ENCODE peak calls at places on chromosome 14, in nine cellular contexts. W, R, L, V, P, X, G, T and I are unnamed samples.
A peak's percentile ranks its signal among the peaks of the same experiment; 100 is the strongest.

GRCh38 chr14:73173092-73173735 is 36.9 kb downstream of the PSEN1 start:
- DNase-seq in X (peak; percentile 37), P (peak; percentile 35), T (peak; percentile 9), R (peak; percentile 35), V (peak; percentile 12), W (peak; percentile 24), G (no peak), L (peak; percentile 70), I (peak; percentile 16)

GRCh38 chr14:98348505-98348904 is 923.5 kb downstream of the BCL11B start:
- DNase-seq in R (no peak), T (no peak), X (no peak), G (no peak), P (no peak), W (no peak), L (no peak), V (no peak), I (no peak)

GRCh38 chr14:77955816-77956796 is 156.2 kb downstream of the ADCK1 start:
- DNase-seq in W (no peak), G (no peak), V (no peak), R (peak; percentile 19), X (no peak), L (no peak), P (no peak), T (no peak), I (peak; percentile 63)

GRCh38 chr14:59771577-59771976 is 99.0 kb downstream of the RTN1 start:
- DNase-seq in L (peak; percentile 1), V (no peak), G (no peak), T (no peak), R (no peak), P (peak; percentile 50), W (no peak), X (no peak), I (no peak)

GRCh38 chr14:59028476-59029202 is 159.8 kb upstream of the DAAM1 start:
- DNase-seq in G (peak; percentile 24), T (peak; percentile 58), W (peak; percentile 39), X (peak; percentile 71), R (peak; percentile 81), P (peak; percentile 69), V (peak; percentile 51), L (peak; percentile 95), I (peak; percentile 65)

GRCh38 chr14:65496178-65496993 is 83.9 kb downstream of the FUT8 start:
- DNase-seq in R (no peak), X (no peak), V (no peak), L (peak; percentile 50), W (no peak), G (no peak), P (no peak), T (peak; percentile 48), I (no peak)

GRCh38 chr14:105380656-105381210 is 17.6 kb upstream of the TEX22 start:
- DNase-seq in X (no peak), R (no peak), W (no peak), L (no peak), P (no peak), G (no peak), T (no peak), V (no peak), I (no peak)

GRCh38 chr14:23300687-23301223 is 1.9 kb downstream of the PPP1R3E start:
- DNase-seq in R (peak; percentile 47), G (no peak), X (peak; percentile 12), W (peak; percentile 43), P (no peak), V (no peak), T (peak; percentile 45), L (peak; percentile 64), I (peak; percentile 60)

GRCh38 chr14:51862839-51863235 is 2.4 kb downstream of the GNG2 start:
- DNase-seq in V (no peak), L (no peak), G (no peak), R (no peak), W (no peak), P (no peak), X (no peak), T (no peak), I (no peak)

GRCh38 chr14:96256420-96256819 is 410 bp downstream of the BDKRB1 start:
- DNase-seq in L (peak; percentile 78), X (no peak), V (no peak), P (no peak), T (peak; percentile 79), G (no peak), R (no peak), W (no peak), I (no peak)

GRCh38 chr14:52314521-52315354 is 626 bp downstream of the PTGER2 start:
- DNase-seq in W (no peak), G (peak; percentile 43), R (peak; percentile 36), T (peak; percentile 33), P (peak; percentile 73), X (peak; percentile 56), L (peak; percentile 67), V (no peak), I (peak; percentile 42)

GRCh38 chr14:51436630-51437029 is 196.6 kb downstream of the TMX1 start:
- DNase-seq in P (no peak), G (no peak), T (no peak), L (no peak), R (no peak), W (no peak), V (no peak), X (no peak), I (no peak)

GRCh38 chr14:92040431-92041040 is 677 bp upstream of the TRIP11 start:
- DNase-seq in P (peak; percentile 47), W (peak; percentile 18), T (peak; percentile 54), L (peak; percentile 60), X (peak; percentile 21), G (peak; percentile 24), R (no peak), V (peak; percentile 58), I (peak; percentile 62)

GRCh38 chr14:80618751-80619329 is 322.7 kb downstream of the CEP128 start:
- DNase-seq in T (no peak), G (no peak), V (no peak), X (no peak), W (no peak), R (no peak), L (no peak), P (no peak), I (no peak)

GRCh38 chr14:74786916-74787315 is 23.8 kb downstream of the YLPM1 start:
- DNase-seq in X (no peak), P (no peak), V (no peak), T (no peak), G (no peak), R (no peak), L (peak; percentile 19), W (no peak), I (no peak)
- H3K79me2 ChIP-seq in X (peaks cover 74% of the 10 kb centered on the region), P (peaks cover 94% of the 10 kb centered on the region), V (no peaks in the 10 kb centered on the region), T (peaks cover 79% of the 10 kb centered on the region), G (peaks cover 85% of the 10 kb centered on the region), R (peaks cover 81% of the 10 kb centered on the region), L (peaks cover 98% of the 10 kb centered on the region), W (peaks cover 6% of the 10 kb centered on the region), I (no peaks in the 10 kb centered on the region)

GRCh38 chr14:56131865-56132830 is 13.9 kb downstream of the PELI2 start:
- DNase-seq in V (no peak), P (no peak), X (peak; percentile 24), R (peak; percentile 65), T (no peak), L (no peak), G (no peak), W (no peak), I (no peak)

GRCh38 chr14:56131004-56131864 is 13.0 kb downstream of the PELI2 start:
- DNase-seq in R (no peak), X (no peak), G (no peak), L (no peak), P (no peak), V (no peak), T (no peak), W (no peak), I (no peak)

GRCh38 chr14:56129092-56129491 is 10.9 kb downstream of the PELI2 start:
- DNase-seq in P (no peak), W (no peak), L (no peak), G (no peak), X (peak; percentile 55), R (peak; percentile 76), V (no peak), T (no peak), I (no peak)

GRCh38 chr14:56127156-56127555 is 8.9 kb downstream of the PELI2 start:
- DNase-seq in V (no peak), G (no peak), L (no peak), X (no peak), R (no peak), P (no peak), W (no peak), T (no peak), I (no peak)

GRCh38 chr14:56129941-56130340 is 11.7 kb downstream of the PELI2 start:
- DNase-seq in L (peak; percentile 22), V (no peak), R (peak; percentile 38), W (no peak), P (no peak), X (peak; percentile 38), G (peak; percentile 60), T (no peak), I (peak; percentile 51)
- H3K79me2 ChIP-seq in L (no peaks in the 10 kb centered on the region), V (no peaks in the 10 kb centered on the region), R (peaks cover 93% of the 10 kb centered on the region), W (no peaks in the 10 kb centered on the region), P (no peaks in the 10 kb centered on the region), X (peaks cover 91% of the 10 kb centered on the region), G (peaks cover 100% of the 10 kb centered on the region), T (no peaks in the 10 kb centered on the region), I (peaks cover 8% of the 10 kb centered on the region)

GRCh38 chr14:69650948-69651369 is 39.6 kb downstream of the SUSD6 start:
- DNase-seq in W (no peak), G (no peak), V (no peak), R (no peak), P (no peak), L (peak; percentile 28), T (peak; percentile 67), X (no peak), I (peak; percentile 49)
- H3K79me2 ChIP-seq in W (peaks cover 28% of the 10 kb centered on the region), G (no peaks in the 10 kb centered on the region), V (peaks cover 87% of the 10 kb centered on the region), R (peaks cover 4% of the 10 kb centered on the region), P (peaks cover 17% of the 10 kb centered on the region), L (peaks cover 100% of the 10 kb centered on the region), T (peaks cover 97% of the 10 kb centered on the region), X (no peaks in the 10 kb centered on the region), I (no peaks in the 10 kb centered on the region)

GRCh38 chr14:20383636-20384035 is 29.7 kb downstream of the TEP1 start:
- DNase-seq in P (no peak), X (no peak), L (no peak), V (no peak), G (no peak), W (no peak), T (no peak), R (no peak), I (no peak)
- H3K79me2 ChIP-seq in P (no peaks in the 10 kb centered on the region), X (no peaks in the 10 kb centered on the region), L (no peaks in the 10 kb centered on the region), V (no peaks in the 10 kb centered on the region), G (no peaks in the 10 kb centered on the region), W (no peaks in the 10 kb centered on the region), T (no peaks in the 10 kb centered on the region), R (no peaks in the 10 kb centered on the region), I (no peaks in the 10 kb centered on the region)